ENCODE peak calls at places on chromosome 16, in ten cellular contexts. One of them, this sample, is unnamed.

GRCh38 chr16:117381-118365 is 20.8 kb downstream of the NPRL3 start:
- DNase-seq in mammary epithelial cell: no peak
- DNase-seq in A549: peak
- DNase-seq in GM23338: peak
- DNase-seq in right atrium auricular region: no peak
- DNase-seq in AG04449: no peak
- DNase-seq in fibroblast of the aortic adventitia: peak
- DNase-seq in HFF-Myc: no peak
- DNase-seq in GM12878: no peak
- DNase-seq in PC-9: peak
- DNase-seq in this sample: peak

GRCh38 chr16:16197966-16198365 is 25.3 kb downstream of the ABCC6 start:
- DNase-seq in fibroblast of the aortic adventitia: no peak
- DNase-seq in GM12878: no peak
- DNase-seq in HFF-Myc: no peak
- DNase-seq in A549: no peak
- DNase-seq in right atrium auricular region: no peak
- DNase-seq in PC-9: no peak
- DNase-seq in AG04449: no peak
- DNase-seq in mammary epithelial cell: no peak
- DNase-seq in GM23338: no peak
- DNase-seq in this sample: no peak

GRCh38 chr16:51431517-51432241 is 280.6 kb upstream of the SALL1 start:
- DNase-seq in AG04449: peak
- DNase-seq in HFF-Myc: peak
- DNase-seq in PC-9: no peak
- DNase-seq in mammary epithelial cell: peak
- DNase-seq in GM23338: no peak
- DNase-seq in fibroblast of the aortic adventitia: peak
- DNase-seq in GM12878: no peak
- DNase-seq in right atrium auricular region: no peak
- DNase-seq in A549: peak
- DNase-seq in this sample: no peak

GRCh38 chr16:3317315-3317999 is 12.2 kb downstream of the ZNF75A start:
- DNase-seq in GM12878: no peak
- DNase-seq in GM23338: peak
- DNase-seq in mammary epithelial cell: no peak
- DNase-seq in PC-9: no peak
- DNase-seq in right atrium auricular region: no peak
- DNase-seq in AG04449: no peak
- DNase-seq in HFF-Myc: no peak
- DNase-seq in fibroblast of the aortic adventitia: peak
- DNase-seq in A549: peak
- DNase-seq in this sample: no peak

GRCh38 chr16:3722508-3722907 is 5.2 kb upstream of the TRAP1 start:
- DNase-seq in right atrium auricular region: no peak
- DNase-seq in GM23338: no peak
- DNase-seq in PC-9: no peak
- DNase-seq in AG04449: no peak
- DNase-seq in GM12878: no peak
- DNase-seq in HFF-Myc: no peak
- DNase-seq in A549: no peak
- DNase-seq in fibroblast of the aortic adventitia: no peak
- DNase-seq in mammary epithelial cell: no peak
- DNase-seq in this sample: no peak

GRCh38 chr16:12320298-12320706 is 343.8 kb downstream of the SNX29 start:
- DNase-seq in AG04449: peak
- DNase-seq in GM12878: no peak
- DNase-seq in mammary epithelial cell: no peak
- DNase-seq in A549: no peak
- DNase-seq in right atrium auricular region: no peak
- DNase-seq in PC-9: no peak
- DNase-seq in HFF-Myc: no peak
- DNase-seq in GM23338: no peak
- DNase-seq in fibroblast of the aortic adventitia: peak
- DNase-seq in this sample: no peak

GRCh38 chr16:81266680-81267095 is 28.2 kb downstream of the BCO1 start:
- DNase-seq in AG04449: no peak
- DNase-seq in mammary epithelial cell: peak
- DNase-seq in HFF-Myc: no peak
- DNase-seq in GM12878: no peak
- DNase-seq in GM23338: no peak
- DNase-seq in PC-9: peak
- DNase-seq in A549: no peak
- DNase-seq in fibroblast of the aortic adventitia: no peak
- DNase-seq in right atrium auricular region: no peak
- DNase-seq in this sample: no peak

GRCh38 chr16:62277942-62278341 is 241.7 kb upstream of the CDH8 start:
- DNase-seq in AG04449: no peak
- DNase-seq in PC-9: no peak
- DNase-seq in GM23338: no peak
- DNase-seq in HFF-Myc: no peak
- DNase-seq in mammary epithelial cell: no peak
- DNase-seq in GM12878: no peak
- DNase-seq in fibroblast of the aortic adventitia: no peak
- DNase-seq in right atrium auricular region: no peak
- DNase-seq in A549: no peak
- DNase-seq in this sample: no peak

GRCh38 chr16:75061677-75062076 is 54.9 kb downstream of the LDHD start:
- DNase-seq in PC-9: no peak
- DNase-seq in AG04449: no peak
- DNase-seq in A549: no peak
- DNase-seq in HFF-Myc: no peak
- DNase-seq in GM23338: no peak
- DNase-seq in fibroblast of the aortic adventitia: peak
- DNase-seq in mammary epithelial cell: no peak
- DNase-seq in right atrium auricular region: no peak
- DNase-seq in GM12878: no peak
- DNase-seq in this sample: no peak

GRCh38 chr16:75580-76501 is 2.2 kb upstream of the MPG start:
- DNase-seq in AG04449: no peak
- DNase-seq in right atrium auricular region: peak
- DNase-seq in PC-9: no peak
- DNase-seq in GM23338: peak
- DNase-seq in GM12878: no peak
- DNase-seq in mammary epithelial cell: no peak
- DNase-seq in HFF-Myc: no peak
- DNase-seq in A549: no peak
- DNase-seq in fibroblast of the aortic adventitia: peak
- DNase-seq in this sample: peak

GRCh38 chr16:12132850-12133249 is 156.3 kb downstream of the SNX29 start:
- DNase-seq in PC-9: no peak
- DNase-seq in fibroblast of the aortic adventitia: no peak
- DNase-seq in GM12878: no peak
- DNase-seq in AG04449: no peak
- DNase-seq in HFF-Myc: no peak
- DNase-seq in right atrium auricular region: no peak
- DNase-seq in mammary epithelial cell: no peak
- DNase-seq in GM23338: no peak
- DNase-seq in A549: no peak
- DNase-seq in this sample: no peak

GRCh38 chr16:83113317-83113716 is 486.5 kb downstream of the CDH13 start:
- DNase-seq in HFF-Myc: no peak
- DNase-seq in GM23338: peak
- DNase-seq in GM12878: no peak
- DNase-seq in A549: peak
- DNase-seq in right atrium auricular region: no peak
- DNase-seq in mammary epithelial cell: no peak
- DNase-seq in fibroblast of the aortic adventitia: peak
- DNase-seq in AG04449: no peak
- DNase-seq in PC-9: no peak
- DNase-seq in this sample: no peak

GRCh38 chr16:75065149-75065807 is 51.3 kb downstream of the LDHD start:
- DNase-seq in mammary epithelial cell: no peak
- DNase-seq in A549: peak
- DNase-seq in right atrium auricular region: no peak
- DNase-seq in GM23338: no peak
- DNase-seq in AG04449: no peak
- DNase-seq in HFF-Myc: no peak
- DNase-seq in GM12878: no peak
- DNase-seq in fibroblast of the aortic adventitia: no peak
- DNase-seq in PC-9: peak
- DNase-seq in this sample: no peak

GRCh38 chr16:80932725-80933124 is 74.0 kb downstream of the CMC2 start:
- DNase-seq in fibroblast of the aortic adventitia: peak
- DNase-seq in right atrium auricular region: peak
- DNase-seq in GM23338: peak
- DNase-seq in HFF-Myc: peak
- DNase-seq in A549: peak
- DNase-seq in GM12878: no peak
- DNase-seq in mammary epithelial cell: peak
- DNase-seq in PC-9: peak
- DNase-seq in AG04449: peak
- DNase-seq in this sample: peak

DNA sequence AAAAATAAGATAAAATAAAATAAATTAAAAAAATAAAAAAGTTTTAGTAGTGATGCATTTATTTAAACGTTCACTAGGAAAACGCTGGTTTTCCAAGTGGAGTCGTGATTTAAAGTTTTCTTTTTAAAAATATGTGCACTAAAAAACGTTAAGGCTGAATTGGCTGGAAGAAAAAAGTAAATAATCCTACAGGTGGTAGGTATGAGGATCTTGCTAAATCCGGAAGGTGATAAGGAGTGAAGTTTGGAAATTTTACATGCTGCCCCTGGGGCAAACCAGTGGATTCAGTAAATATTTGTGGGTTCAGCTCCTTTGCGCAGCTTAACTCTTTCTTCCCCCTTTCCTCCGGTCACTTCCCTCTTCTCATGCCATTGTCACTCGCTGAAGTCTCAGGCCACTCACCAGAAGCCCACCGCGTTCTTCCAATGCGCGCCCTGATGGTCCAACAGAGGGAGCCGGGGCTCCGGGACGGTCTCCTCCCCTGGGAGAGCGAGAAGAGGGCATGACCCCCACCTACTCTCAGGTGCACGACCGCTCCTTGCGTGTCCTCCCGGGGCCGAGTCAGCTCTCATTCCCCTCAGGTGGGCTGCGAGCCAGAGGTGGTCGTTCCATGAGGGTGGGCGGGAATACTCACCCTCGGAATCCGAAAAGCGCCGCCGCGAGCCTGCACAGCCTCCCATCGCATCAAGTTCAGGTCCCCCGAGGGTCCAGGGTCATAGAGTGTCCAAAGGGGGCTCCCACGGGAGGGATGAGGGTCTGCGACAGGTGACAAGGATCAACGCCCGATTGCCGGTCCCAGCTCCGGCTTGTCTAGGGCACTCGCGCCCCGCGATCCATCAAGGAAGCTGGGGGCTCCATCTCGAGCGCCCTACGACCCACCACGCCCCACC is 549 bp downstream of the CLN3 start:
- DNase-seq in fibroblast of the aortic adventitia: peak
- DNase-seq in GM23338: peak
- DNase-seq in mammary epithelial cell: peak
- DNase-seq in GM12878: no peak
- DNase-seq in AG04449: no peak
- DNase-seq in HFF-Myc: no peak
- DNase-seq in right atrium auricular region: no peak
- DNase-seq in A549: no peak
- DNase-seq in PC-9: peak
- DNase-seq in this sample: peak
- TF ChIP-seq CTCF in fibroblast of the aortic adventitia: peak
- TF ChIP-seq CTCF in GM23338: no peak
- TF ChIP-seq CTCF in mammary epithelial cell: peak
- TF ChIP-seq CTCF in GM12878: no peak
- TF ChIP-seq CTCF in AG04449: peak
- TF ChIP-seq CTCF in HFF-Myc: peak
- TF ChIP-seq CTCF in right atrium auricular region: peak
- TF ChIP-seq CTCF in A549: no peak
- TF ChIP-seq CTCF in PC-9: no peak
- TF ChIP-seq CTCF in this sample: no peak

DNA sequence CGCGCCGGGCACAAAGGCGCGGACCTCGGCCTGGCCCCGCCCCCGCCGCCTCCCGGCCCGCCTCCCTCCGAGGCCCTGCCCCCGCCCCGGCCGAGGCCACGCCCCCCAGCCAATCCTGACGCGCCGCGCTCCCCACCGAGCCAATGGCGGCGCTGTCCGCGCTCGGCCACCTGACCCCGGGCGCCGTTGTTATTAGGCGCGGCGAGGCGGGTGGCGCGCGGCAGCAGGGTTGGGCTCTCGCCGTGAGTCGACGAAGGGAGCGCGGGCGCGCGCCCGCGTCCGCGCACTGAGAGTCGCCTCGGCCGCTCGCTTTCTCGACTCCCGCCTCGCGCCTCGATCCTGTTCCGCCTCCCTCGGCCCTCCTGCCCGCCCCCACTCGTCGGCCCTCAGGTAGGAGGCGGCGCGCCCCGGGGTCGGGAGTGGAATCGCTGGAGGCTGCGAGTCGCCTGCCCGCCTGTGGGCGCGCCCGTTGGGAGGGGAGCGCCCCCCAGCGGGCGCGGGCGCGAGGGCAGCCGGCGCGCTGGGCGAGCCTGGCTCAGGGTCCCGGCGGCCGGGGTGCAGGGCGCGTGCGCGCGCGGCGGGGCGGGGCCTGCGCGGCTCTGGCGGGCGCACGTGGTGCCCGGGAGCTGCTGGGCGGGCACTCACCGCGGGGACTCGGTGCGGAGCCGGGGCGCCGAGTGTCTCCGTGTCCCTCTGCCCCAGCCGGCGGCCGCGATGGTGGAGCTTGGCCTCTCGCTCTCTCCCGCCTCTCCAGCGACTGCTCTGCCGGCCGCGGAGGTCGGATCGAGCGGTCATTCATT is 405 bp upstream of the CBLN1 start:
- DNase-seq in right atrium auricular region: no peak
- DNase-seq in A549: peak
- DNase-seq in HFF-Myc: peak
- DNase-seq in GM12878: no peak
- DNase-seq in fibroblast of the aortic adventitia: peak
- DNase-seq in AG04449: no peak
- DNase-seq in mammary epithelial cell: peak
- DNase-seq in PC-9: no peak
- DNase-seq in GM23338: peak
- DNase-seq in this sample: peak
- TF ChIP-seq CTCF in right atrium auricular region: peak
- TF ChIP-seq CTCF in A549: peak
- TF ChIP-seq CTCF in HFF-Myc: no peak
- TF ChIP-seq CTCF in GM12878: no peak
- TF ChIP-seq CTCF in fibroblast of the aortic adventitia: no peak
- TF ChIP-seq CTCF in AG04449: no peak
- TF ChIP-seq CTCF in mammary epithelial cell: no peak
- TF ChIP-seq CTCF in PC-9: no peak
- TF ChIP-seq CTCF in GM23338: peak
- TF ChIP-seq CTCF in this sample: peak

GRCh38 chr16:1492923-1493745 is at the start of gene TELO2:
- DNase-seq in AG04449: peak
- DNase-seq in GM12878: no peak
- DNase-seq in right atrium auricular region: peak
- DNase-seq in mammary epithelial cell: peak
- DNase-seq in A549: peak
- DNase-seq in GM23338: peak
- DNase-seq in fibroblast of the aortic adventitia: peak
- DNase-seq in HFF-Myc: peak
- DNase-seq in PC-9: peak
- DNase-seq in this sample: peak
- TF ChIP-seq CTCF in AG04449: no peak
- TF ChIP-seq CTCF in GM12878: no peak
- TF ChIP-seq CTCF in right atrium auricular region: no peak
- TF ChIP-seq CTCF in mammary epithelial cell: no peak
- TF ChIP-seq CTCF in A549: no peak
- TF ChIP-seq CTCF in GM23338: no peak
- TF ChIP-seq CTCF in fibroblast of the aortic adventitia: no peak
- TF ChIP-seq CTCF in HFF-Myc: no peak
- TF ChIP-seq CTCF in PC-9: no peak
- TF ChIP-seq CTCF in this sample: no peak

GRCh38 chr16:50316848-50317630 is 50.7 kb downstream of the ADCY7 start:
- DNase-seq in PC-9: no peak
- DNase-seq in HFF-Myc: no peak
- DNase-seq in mammary epithelial cell: no peak
- DNase-seq in right atrium auricular region: no peak
- DNase-seq in GM12878: no peak
- DNase-seq in fibroblast of the aortic adventitia: no peak
- DNase-seq in AG04449: no peak
- DNase-seq in GM23338: no peak
- DNase-seq in A549: no peak
- DNase-seq in this sample: no peak
- TF ChIP-seq CTCF in PC-9: no peak
- TF ChIP-seq CTCF in HFF-Myc: no peak
- TF ChIP-seq CTCF in mammary epithelial cell: no peak
- TF ChIP-seq CTCF in right atrium auricular region: no peak
- TF ChIP-seq CTCF in GM12878: no peak
- TF ChIP-seq CTCF in fibroblast of the aortic adventitia: no peak
- TF ChIP-seq CTCF in AG04449: no peak
- TF ChIP-seq CTCF in GM23338: no peak
- TF ChIP-seq CTCF in A549: no peak
- TF ChIP-seq CTCF in this sample: no peak